ENCODE peak calls at places on chromosome 14, in ten cellular contexts. A is CD8-positive, alpha-beta T cell; C is AG04450; B is astrocyte of the spinal cord; H is fibroblast of lung; U is endothelial cell; L is cardiac muscle cell; P is RWPE1; V is cardiac fibroblast; F is WERI-Rb-1. Q is an unnamed sample.

GRCh38 chr14:50060871-50061663 is 55.3 kb downstream of the VCPKMT start:
- DNase-seq in A (peak; percentile 61), C (peak; percentile 76), B (peak; percentile 95), H (peak; percentile 93), U (peak; percentile 23), L (peak; percentile 96), P (peak; percentile 90), V (peak; percentile 97), F (peak; percentile 29), Q (peak; percentile 71)

GRCh38 chr14:76181546-76181945 is 29.8 kb downstream of the GPATCH2L start:
- DNase-seq in A (no peak), C (no peak), B (no peak), H (no peak), U (no peak), L (peak; percentile 10), P (no peak), V (peak; percentile 28), F (no peak), Q (no peak)

GRCh38 chr14:68174446-68174845 is 354.9 kb downstream of the RAD51B start:
- DNase-seq in A (no peak), C (no peak), B (no peak), H (peak; percentile 51), U (no peak), L (no peak), P (no peak), V (no peak), F (no peak), Q (no peak)

GRCh38 chr14:80215756-80216581 is 4.7 kb upstream of the DIO2 start:
- DNase-seq in A (no peak), C (no peak), B (peak; percentile 21), H (peak; percentile 62), U (no peak), L (peak; percentile 66), P (no peak), V (peak; percentile 91), F (no peak), Q (peak; percentile 60)

GRCh38 chr14:69693145-69693544 is 73.8 kb upstream of the SRSF5 start:
- DNase-seq in A (no peak), C (no peak), B (no peak), H (no peak), U (no peak), L (peak; percentile 61), P (no peak), V (no peak), F (peak; percentile 92), Q (no peak)

GRCh38 chr14:51534623-51535022 is 117.1 kb upstream of the FRMD6 start:
- DNase-seq in A (no peak), C (no peak), B (no peak), H (peak; percentile 63), U (peak; percentile 6), L (no peak), P (no peak), V (peak; percentile 66), F (no peak), Q (no peak)

GRCh38 chr14:71473843-71474242 is 458.4 kb upstream of the RGS6 start:
- DNase-seq in A (no peak), C (no peak), B (no peak), H (no peak), U (no peak), L (no peak), P (no peak), V (no peak), F (no peak), Q (no peak)

GRCh38 chr14:46686652-46687051 is 35.1 kb upstream of the RPL10L start:
- DNase-seq in A (no peak), C (no peak), B (no peak), H (no peak), U (no peak), L (no peak), P (no peak), V (no peak), F (no peak), Q (no peak)

DNA sequence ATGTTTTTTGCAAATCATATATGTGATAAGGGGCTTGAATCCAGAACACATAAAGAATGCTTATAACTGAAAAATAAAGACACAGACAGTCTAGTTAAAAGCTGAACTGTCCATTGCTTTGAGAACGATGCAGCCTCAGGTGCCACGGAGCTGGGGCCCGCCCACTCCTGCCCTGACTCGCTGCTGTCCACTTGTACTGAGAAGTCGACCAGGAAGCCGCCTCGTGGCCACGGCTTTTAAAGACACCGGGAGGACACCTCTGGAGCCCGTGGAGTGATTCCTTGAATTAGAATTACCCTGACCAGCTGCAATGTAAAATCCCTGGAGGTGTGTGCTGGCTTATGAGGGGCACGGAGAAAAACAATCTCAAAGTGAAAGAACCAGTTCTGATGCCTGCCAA is 23.9 kb upstream of the TEX22 start:
- DNase-seq in A (no peak), C (no peak), B (no peak), H (no peak), U (no peak), L (no peak), P (peak; percentile 52), V (no peak), F (no peak), Q (no peak)
- TF ChIP-seq CTCF in A (no peak), C (no peak), B (no peak), H (no peak), U (no peak), L (no peak), P (no peak), V (no peak), F (no peak), Q (no peak)

DNA sequence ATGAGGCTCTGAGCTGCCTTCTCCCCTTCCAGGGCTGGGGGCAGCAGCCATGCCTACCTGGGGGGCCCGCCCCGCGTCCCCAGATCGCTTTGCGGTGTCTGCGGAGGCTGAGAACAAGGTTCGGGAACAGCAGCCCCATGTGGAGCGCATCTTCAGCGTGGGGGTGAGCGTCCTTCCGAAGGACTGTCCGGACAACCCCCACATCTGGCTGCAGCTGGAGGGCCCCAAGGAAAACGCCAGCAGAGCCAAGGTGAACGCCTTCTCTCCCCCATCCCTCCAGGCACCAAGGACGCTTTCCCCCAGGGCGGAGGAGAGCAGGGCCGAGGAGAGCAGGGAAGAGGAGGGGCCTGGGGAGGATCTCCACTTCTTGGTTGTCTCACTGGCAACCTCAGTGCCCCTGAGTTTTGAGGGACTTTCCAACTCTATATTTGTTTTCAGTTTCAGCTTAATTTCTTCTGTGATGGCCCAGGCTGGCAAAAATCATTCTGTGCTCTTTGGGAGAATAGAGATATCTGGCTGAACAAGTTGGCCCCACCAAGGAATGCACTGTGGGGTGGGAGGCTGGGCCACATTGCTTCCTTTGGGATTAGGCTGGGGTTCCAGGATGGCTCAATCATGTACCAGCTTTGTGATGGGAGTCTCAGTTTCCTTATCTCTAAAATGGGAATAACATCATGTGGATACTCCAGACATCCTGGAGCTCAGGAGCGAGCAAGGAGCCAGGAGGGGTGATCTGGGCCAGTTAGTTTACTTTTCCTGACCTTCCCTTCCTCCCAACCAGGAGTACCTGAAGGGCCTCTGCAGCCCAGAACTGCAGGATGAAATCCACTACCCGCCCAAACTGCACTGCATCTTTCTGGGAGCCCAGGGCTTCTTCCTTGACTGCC is 1.2 kb downstream of the KHNYN start:
- DNase-seq in A (no peak), C (no peak), B (peak; percentile 40), H (peak; percentile 28), U (no peak), L (peak; percentile 61), P (no peak), V (peak; percentile 76), F (no peak), Q (no peak)
- TF ChIP-seq CTCF in A (no peak), C (no peak), B (no peak), H (no peak), U (no peak), L (no peak), P (no peak), V (no peak), F (no peak), Q (no peak)

GRCh38 chr14:94882401-94882800 is 112.5 kb upstream of the GSC start:
- DNase-seq in A (no peak), C (no peak), B (no peak), H (no peak), U (no peak), L (no peak), P (no peak), V (no peak), F (peak; percentile 77), Q (no peak)

GRCh38 chr14:94880805-94881204 is 110.9 kb upstream of the GSC start:
- DNase-seq in A (no peak), C (no peak), B (no peak), H (no peak), U (no peak), L (no peak), P (no peak), V (no peak), F (peak; percentile 90), Q (no peak)

GRCh38 chr14:94876306-94876705 is 106.4 kb upstream of the GSC start:
- DNase-seq in A (no peak), C (no peak), B (no peak), H (no peak), U (no peak), L (no peak), P (no peak), V (no peak), F (no peak), Q (no peak)

GRCh38 chr14:94879504-94879903 is 109.6 kb upstream of the GSC start:
- DNase-seq in A (no peak), C (no peak), B (no peak), H (no peak), U (no peak), L (no peak), P (no peak), V (no peak), F (no peak), Q (no peak)

GRCh38 chr14:94880140-94880539 is 110.2 kb upstream of the GSC start:
- DNase-seq in A (no peak), C (no peak), B (no peak), H (no peak), U (no peak), L (no peak), P (no peak), V (no peak), F (no peak), Q (no peak)
- TF ChIP-seq CTCF in A (no peak), C (no peak), B (no peak), H (no peak), U (no peak), L (no peak), P (no peak), V (no peak), F (no peak), Q (no peak)

DNA sequence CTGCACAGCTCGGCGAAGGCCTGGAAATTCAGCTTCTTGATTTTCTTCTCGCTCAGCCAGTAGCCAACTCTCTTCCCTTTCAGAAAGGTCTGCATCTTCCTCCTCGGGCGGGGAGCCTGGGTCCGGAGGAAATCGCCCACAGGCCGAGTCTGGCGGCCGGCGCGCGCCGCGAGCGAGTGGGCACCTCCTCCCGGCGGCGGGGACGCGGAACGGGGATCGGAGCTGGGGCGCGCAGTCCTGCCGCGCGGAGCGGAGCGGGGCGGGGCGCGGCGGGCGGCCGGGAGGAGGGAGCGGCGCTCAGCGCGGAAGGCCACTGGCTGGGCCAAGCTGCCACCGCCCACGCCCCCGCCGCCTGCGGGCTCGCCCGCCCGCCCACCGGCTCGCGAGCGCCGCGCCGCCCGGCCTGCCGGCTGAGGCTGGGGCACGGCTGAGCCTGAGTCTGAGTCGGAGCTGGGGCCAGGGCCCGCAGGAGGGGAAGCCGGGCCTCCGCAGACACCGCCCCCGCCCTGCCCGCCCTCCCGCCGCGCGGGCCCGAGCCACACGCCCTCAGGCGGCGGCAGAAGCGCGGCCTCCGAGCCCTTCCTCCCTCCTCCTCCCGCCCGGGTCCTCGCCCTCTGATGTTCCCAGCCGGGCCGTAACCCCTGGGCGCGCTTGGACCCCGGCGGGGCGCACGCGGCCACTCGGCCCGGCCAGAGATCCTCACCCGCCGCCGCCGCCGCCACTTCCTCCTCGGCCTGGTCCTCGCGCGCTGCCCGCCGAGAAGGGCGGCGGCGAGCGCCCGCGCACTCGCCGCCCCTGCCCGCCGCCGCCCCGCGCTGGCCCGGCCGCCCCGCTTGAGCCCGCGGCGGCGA is 431 bp downstream of the ITPK1 start:
- DNase-seq in A (peak; percentile 92), C (no peak), B (peak; percentile 78), H (peak; percentile 80), U (peak; percentile 79), L (peak; percentile 92), P (peak; percentile 79), V (peak; percentile 73), F (peak; percentile 89), Q (peak; percentile 58)
- TF ChIP-seq CTCF in A (no peak), C (no peak), B (no peak), H (no peak), U (no peak), L (no peak), P (no peak), V (no peak), F (no peak), Q (peak; percentile 6)

Q was measured in tibial nerve.